ENCODE peak calls at places on chromosomes 2 and 18, in four cellular contexts. D is pancreas, G is EL, I is smooth muscle cell of the brain vasculature. H is an unnamed sample.

GRCh38 chr2:112493858-112494648 is 12.1 kb downstream of the TTL start:
- DNase-seq in I (peak), D (no peak), G (peak), H (peak)

GRCh38 chr2:189076572-189076971 is 102.4 kb downstream of the COL3A1 start:
- DNase-seq in G (peak), D (no peak), I (peak), H (no peak)

GRCh38 chr2:9249036-9249800 is 42.6 kb downstream of the ASAP2 start:
- DNase-seq in D (no peak), G (peak), I (no peak), H (no peak)

GRCh38 chr2:67272195-67272594 is 124.9 kb upstream of the ETAA1 start:
- DNase-seq in G (peak), D (no peak), I (no peak), H (no peak)

GRCh38 chr18:44453505-44453904 is 227.2 kb upstream of the SETBP1 start:
- DNase-seq in G (peak), I (no peak), D (no peak), H (no peak)

GRCh38 chr18:7366597-7366996 is 135.7 kb downstream of the LRRC30 start:
- DNase-seq in G (no peak), D (no peak), I (no peak), H (no peak)

GRCh38 chr2:233356546-233357308 is 2.4 kb downstream of the DGKD start:
- DNase-seq in I (no peak), G (no peak), D (no peak), H (no peak)

GRCh38 chr2:73403237-73403636 is 17.6 kb downstream of the ALMS1 start:
- DNase-seq in D (no peak), I (no peak), G (no peak), H (no peak)